ENCODE peak calls at places on chromosomes 12 and 14, in ten cellular contexts. F is mucosa of descending colon, U is OCI-LY7, H is hepatocyte, X is BJ, G is pancreas, S is GM12878, Z is astrocyte of the cerebellum, K is lower lobe of right lung, E is aorta. A is an unnamed sample.

GRCh38 chr14:103427485-103428443 is 42.5 kb downstream of the MARK3 start:
- DNase-seq in H (no peak), U (no peak), Z (peak; percentile 96), S (peak; percentile 36), G (no peak), E (no peak), X (peak; percentile 31), K (no peak), F (no peak), A (peak; percentile 19)

GRCh38 chr12:104736307-104736706 is 221.8 kb downstream of the SLC41A2 start:
- DNase-seq in X (peak; percentile 63), U (no peak), E (peak; percentile 71), G (no peak), F (no peak), Z (peak; percentile 72), K (no peak), H (peak; percentile 70), S (no peak), A (no peak)

GRCh38 chr12:12696562-12697383 is 790 bp upstream of the GPR19 start:
- DNase-seq in S (peak; percentile 91), U (peak; percentile 97), F (peak; percentile 96), Z (peak; percentile 59), G (peak; percentile 95), E (peak; percentile 96), K (peak; percentile 95), X (peak; percentile 29), H (peak; percentile 96), A (no peak)

GRCh38 chr12:25960176-25960575 is 1.7 kb downstream of the RASSF8 start:
- DNase-seq in E (no peak), K (no peak), S (no peak), H (peak; percentile 48), Z (no peak), U (no peak), G (no peak), X (no peak), F (no peak), A (no peak)

GRCh38 chr14:69505338-69506240 is 21.1 kb downstream of the PLEKHD1 start:
- DNase-seq in G (no peak), U (no peak), H (no peak), E (no peak), X (no peak), F (no peak), S (no peak), Z (no peak), K (no peak), A (no peak)

GRCh38 chr12:124030510-124030909 is 57.5 kb downstream of the ZNF664 start:
- DNase-seq in S (no peak), F (no peak), U (no peak), Z (peak; percentile 26), E (no peak), H (peak; percentile 73), G (no peak), X (peak; percentile 71), K (no peak), A (no peak)

GRCh38 chr14:28381656-28382055 is 384.9 kb upstream of the FOXG1 start:
- DNase-seq in X (no peak), U (no peak), G (no peak), E (no peak), F (no peak), S (no peak), Z (no peak), H (no peak), K (no peak), A (no peak)

GRCh38 chr14:56532546-56532945 is 47.1 kb upstream of the TMEM260 start:
- DNase-seq in Z (no peak), G (no peak), E (no peak), U (no peak), F (no peak), S (no peak), X (no peak), H (no peak), K (no peak), A (no peak)

GRCh38 chr14:65419593-65420252 is 7.2 kb downstream of the FUT8 start:
- DNase-seq in E (no peak), K (no peak), Z (no peak), X (no peak), H (no peak), F (no peak), G (no peak), U (no peak), S (no peak), A (no peak)

GRCh38 chr12:20716037-20716436 is 20.9 kb downstream of the SLCO1C1 start:
- DNase-seq in E (no peak), U (peak; percentile 16), K (no peak), S (no peak), F (no peak), H (peak; percentile 13), G (no peak), Z (no peak), X (no peak), A (no peak)

GRCh38 chr12:43241971-43242370 is 310.0 kb downstream of the ADAMTS20 start:
- DNase-seq in S (no peak), G (no peak), X (peak; percentile 9), K (no peak), Z (peak; percentile 2), F (no peak), U (no peak), E (no peak), H (no peak), A (no peak)

GRCh38 chr12:49903351-49903699 is 375 bp downstream of the FAIM2 start:
- DNase-seq in G (peak; percentile 52), U (no peak), S (no peak), H (no peak), Z (no peak), X (no peak), E (peak; percentile 42), F (no peak), K (no peak), A (no peak)

GRCh38 chr12:96140110-96140509 is 54.1 kb upstream of the ELK3 start:
- DNase-seq in Z (peak; percentile 53), X (no peak), F (no peak), E (no peak), K (no peak), U (no peak), S (no peak), H (peak; percentile 19), G (no peak), A (no peak)

GRCh38 chr12:19155981-19156734 is 26.6 kb downstream of the PLEKHA5 start:
- DNase-seq in Z (no peak), K (no peak), U (no peak), E (no peak), F (no peak), X (no peak), S (no peak), G (no peak), H (no peak), A (no peak)

GRCh38 chr14:101105045-101105444 is 201.5 kb upstream of the RTL1 start:
- DNase-seq in F (no peak), E (no peak), S (no peak), H (no peak), G (no peak), Z (no peak), X (no peak), K (no peak), U (no peak), A (no peak)

GRCh38 chr12:92973614-92974013 is 44.5 kb upstream of the EEA1 start:
- DNase-seq in S (peak; percentile 95), Z (peak; percentile 24), X (no peak), H (peak; percentile 38), E (no peak), U (no peak), G (no peak), K (no peak), F (no peak), A (no peak)

GRCh38 chr12:124842800-124843510 is 20.7 kb downstream of the SCARB1 start:
- DNase-seq in X (no peak), G (no peak), E (peak; percentile 57), H (no peak), F (peak; percentile 60), K (no peak), Z (no peak), U (no peak), S (no peak), A (no peak)

GRCh38 chr12:2691340-2692111 is 103.2 kb upstream of the FKBP4 start:
- DNase-seq in G (peak; percentile 72), H (peak; percentile 44), F (peak; percentile 57), K (no peak), S (peak; percentile 15), U (peak; percentile 3), X (no peak), E (no peak), Z (no peak), A (peak; percentile 86)
- H3K4me3 ChIP-seq in G (peak overlapping the region; percentile 61), H (peak overlapping the region; percentile 33), F (peak overlapping the region; percentile 17), K (peak overlapping the region; percentile 49), S (peak overlapping the region; percentile 67), U (no peak overlapping the region), X (no peak overlapping the region), E (no peak overlapping the region), Z (peak overlapping the region; percentile 30), A (peak overlapping the region; percentile 77)

GRCh38 chr14:59582161-59582560 is 5.5 kb upstream of the CCDC175 start:
- DNase-seq in X (no peak), S (no peak), K (no peak), H (no peak), Z (no peak), U (no peak), F (no peak), E (no peak), G (no peak), A (no peak)

GRCh38 chr14:59585891-59586554 is 9.4 kb upstream of the CCDC175 start:
- DNase-seq in Z (peak; percentile 89), K (no peak), F (no peak), X (no peak), U (no peak), S (no peak), H (no peak), E (no peak), G (no peak), A (no peak)

GRCh38 chr14:59583755-59584154 is 7.1 kb upstream of the CCDC175 start:
- DNase-seq in G (no peak), K (no peak), F (no peak), E (peak; percentile 50), Z (peak; percentile 34), U (no peak), S (no peak), H (no peak), X (no peak), A (no peak)

GRCh38 chr14:59588136-59588535 is 11.5 kb upstream of the CCDC175 start:
- DNase-seq in E (no peak), K (no peak), Z (no peak), F (no peak), G (no peak), U (no peak), X (no peak), S (no peak), H (no peak), A (no peak)

GRCh38 chr14:59582845-59583509 is 6.4 kb upstream of the CCDC175 start:
- DNase-seq in X (no peak), Z (no peak), F (no peak), H (no peak), S (no peak), E (peak; percentile 46), G (no peak), K (peak; percentile 40), U (no peak), A (no peak)
- H3K4me3 ChIP-seq in X (no peak overlapping the region), Z (no peak overlapping the region), F (no peak overlapping the region), H (no peak overlapping the region), S (no peak overlapping the region), E (no peak overlapping the region), G (no peak overlapping the region), K (peak overlapping the region; percentile 22), U (no peak overlapping the region), A (no peak overlapping the region)

GRCh38 chr12:64400041-64400440 is 4.2 kb upstream of the XPOT start:
- DNase-seq in H (no peak), U (no peak), K (no peak), E (no peak), Z (no peak), X (no peak), G (no peak), S (no peak), F (no peak), A (no peak)
- H3K4me3 ChIP-seq in H (no peak overlapping the region), U (no peak overlapping the region), K (no peak overlapping the region), E (no peak overlapping the region), Z (no peak overlapping the region), X (no peak overlapping the region), G (no peak overlapping the region), S (no peak overlapping the region), F (no peak overlapping the region), A (no peak overlapping the region)

GRCh38 chr14:23537351-23538048 is 14.1 kb downstream of the ZFHX2 start:
- DNase-seq in U (peak; percentile 9), E (no peak), H (no peak), K (no peak), F (no peak), X (no peak), Z (no peak), G (no peak), S (no peak), A (no peak)
- H3K4me3 ChIP-seq in U (no peak overlapping the region), E (no peak overlapping the region), H (no peak overlapping the region), K (no peak overlapping the region), F (no peak overlapping the region), X (no peak overlapping the region), Z (no peak overlapping the region), G (no peak overlapping the region), S (no peak overlapping the region), A (no peak overlapping the region)